ENCODE peak calls at places on chromosome 12, in six cellular contexts. T is GM12892, W is H1, J is K562, S is GM12878, G is HepG2. I is an unnamed sample.

GRCh38 chr12:42868291-42868690 is 278.7 kb upstream of the PRICKLE1 start:
- DNase-seq in T (no peak), W (no peak), J (no peak), S (no peak), G (no peak), I (no peak)

GRCh38 chr12:108560321-108560721 is 652 bp downstream of the SART3 start:
- DNase-seq in T (no peak), W (no peak), J (no peak), S (no peak), G (peak; percentile 28), I (no peak)

GRCh38 chr12:63968685-63969084 is 124.2 kb downstream of the SRGAP1 start:
- DNase-seq in T (no peak), W (no peak), J (no peak), S (no peak), G (no peak), I (no peak)

GRCh38 chr12:102885043-102885932 is 31.8 kb downstream of the PAH start:
- DNase-seq in T (no peak), W (no peak), J (no peak), S (no peak), G (peak; percentile 93), I (no peak)

GRCh38 chr12:22624573-22624907 is 431 bp upstream of the ETNK1 start:
- DNase-seq in T (no peak), W (no peak), J (no peak), S (no peak), G (no peak), I (no peak)

GRCh38 chr12:101675555-101675954 is 21.9 kb upstream of the CHPT1 start:
- DNase-seq in T (no peak), W (no peak), J (no peak), S (no peak), G (peak; percentile 45), I (no peak)

GRCh38 chr12:54337854-54338650 is 13.1 kb downstream of the COPZ1 start:
- DNase-seq in T (no peak), W (no peak), J (peak; percentile 37), S (no peak), G (no peak), I (no peak)

GRCh38 chr12:80936642-80937390 is 918 bp downstream of the LIN7A start:
- DNase-seq in T (peak; percentile 28), W (peak; percentile 29), J (no peak), S (no peak), G (peak; percentile 79), I (no peak)

GRCh38 chr12:113443030-113443539 is 20.9 kb downstream of the SDSL start:
- DNase-seq in T (no peak), W (no peak), J (peak; percentile 85), S (no peak), G (no peak), I (no peak)

GRCh38 chr12:84508943-84509342 is 403.7 kb downstream of the SLC6A15 start:
- DNase-seq in T (no peak), W (no peak), J (no peak), S (no peak), G (no peak), I (no peak)

GRCh38 chr12:85920324-85920947 is 46.3 kb downstream of the NTS start:
- DNase-seq in T (no peak), W (no peak), J (peak; percentile 7), S (no peak), G (peak; percentile 12), I (no peak)

GRCh38 chr12:125228519-125229260 is 163.5 kb downstream of the AACS start:
- DNase-seq in T (no peak), W (no peak), J (peak; percentile 30), S (no peak), G (no peak), I (no peak)

GRCh38 chr12:68896881-68897540 is 36.0 kb downstream of the CPM start:
- DNase-seq in T (no peak), W (no peak), J (no peak), S (peak; percentile 26), G (no peak), I (no peak)

GRCh38 chr12:119683816-119684215 is 15.9 kb downstream of the PRKAB1 start:
- DNase-seq in T (no peak), W (no peak), J (no peak), S (no peak), G (peak; percentile 84), I (no peak)

GRCh38 chr12:119686776-119687175 is 18.8 kb downstream of the PRKAB1 start:
- DNase-seq in T (no peak), W (no peak), J (no peak), S (no peak), G (no peak), I (no peak)

GRCh38 chr12:119684730-119685129 is 16.8 kb downstream of the PRKAB1 start:
- DNase-seq in T (no peak), W (no peak), J (no peak), S (no peak), G (no peak), I (no peak)

GRCh38 chr12:119686355-119686754 is 18.4 kb downstream of the PRKAB1 start:
- DNase-seq in T (no peak), W (no peak), J (no peak), S (no peak), G (no peak), I (no peak)

DNA sequence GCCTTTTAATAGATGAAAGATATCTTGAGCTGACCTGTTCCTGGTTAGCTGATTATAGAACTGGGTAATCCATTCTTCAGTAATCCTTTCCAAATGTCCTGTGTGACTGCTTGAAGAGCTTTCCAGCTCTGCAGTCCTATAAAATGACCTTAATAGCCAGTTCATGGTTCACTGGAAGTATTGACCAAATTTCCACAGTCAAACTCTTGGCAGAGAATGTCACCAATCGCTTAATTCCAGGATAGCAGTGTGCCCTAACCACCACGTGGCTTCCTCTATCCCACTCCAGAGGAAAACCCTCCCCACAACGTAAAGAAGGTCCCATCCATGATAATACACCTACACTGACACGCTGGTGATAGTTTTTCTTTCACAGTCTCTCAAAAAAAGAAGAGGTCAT is 17.4 kb downstream of the PRKAB1 start:
- DNase-seq in T (no peak), W (no peak), J (no peak), S (no peak), G (no peak), I (no peak)
- TF ChIP-seq POLR2A in T (no peak), W (no peak), J (no peak), S (no peak), G (no peak), I (no peak)

DNA sequence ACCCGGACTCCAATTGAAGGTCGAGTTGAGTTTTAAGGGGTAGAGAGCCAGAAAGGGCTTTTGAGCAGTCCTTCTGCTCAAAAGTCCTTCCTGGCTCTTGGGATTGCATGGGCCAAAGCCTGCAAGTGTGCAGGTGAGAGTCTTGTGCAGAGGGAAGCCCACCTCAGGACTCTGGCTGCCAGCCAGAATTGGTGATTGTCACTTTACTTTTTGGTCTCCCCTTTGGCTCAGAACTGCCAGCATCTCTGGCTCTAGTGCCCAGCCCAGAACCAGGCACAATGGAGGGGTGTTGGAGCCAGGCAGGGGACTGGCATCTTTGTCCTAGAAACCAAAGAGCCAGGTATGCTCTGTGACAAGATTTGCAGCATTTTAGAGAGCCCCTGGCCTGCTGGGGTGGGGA is 23.5 kb downstream of the FAM222A start:
- DNase-seq in T (no peak), W (no peak), J (no peak), S (no peak), G (no peak), I (no peak)
- TF ChIP-seq TAF1 in T (no peak), W (no peak), J (no peak), S (no peak), G (no peak), I (no peak)

DNA sequence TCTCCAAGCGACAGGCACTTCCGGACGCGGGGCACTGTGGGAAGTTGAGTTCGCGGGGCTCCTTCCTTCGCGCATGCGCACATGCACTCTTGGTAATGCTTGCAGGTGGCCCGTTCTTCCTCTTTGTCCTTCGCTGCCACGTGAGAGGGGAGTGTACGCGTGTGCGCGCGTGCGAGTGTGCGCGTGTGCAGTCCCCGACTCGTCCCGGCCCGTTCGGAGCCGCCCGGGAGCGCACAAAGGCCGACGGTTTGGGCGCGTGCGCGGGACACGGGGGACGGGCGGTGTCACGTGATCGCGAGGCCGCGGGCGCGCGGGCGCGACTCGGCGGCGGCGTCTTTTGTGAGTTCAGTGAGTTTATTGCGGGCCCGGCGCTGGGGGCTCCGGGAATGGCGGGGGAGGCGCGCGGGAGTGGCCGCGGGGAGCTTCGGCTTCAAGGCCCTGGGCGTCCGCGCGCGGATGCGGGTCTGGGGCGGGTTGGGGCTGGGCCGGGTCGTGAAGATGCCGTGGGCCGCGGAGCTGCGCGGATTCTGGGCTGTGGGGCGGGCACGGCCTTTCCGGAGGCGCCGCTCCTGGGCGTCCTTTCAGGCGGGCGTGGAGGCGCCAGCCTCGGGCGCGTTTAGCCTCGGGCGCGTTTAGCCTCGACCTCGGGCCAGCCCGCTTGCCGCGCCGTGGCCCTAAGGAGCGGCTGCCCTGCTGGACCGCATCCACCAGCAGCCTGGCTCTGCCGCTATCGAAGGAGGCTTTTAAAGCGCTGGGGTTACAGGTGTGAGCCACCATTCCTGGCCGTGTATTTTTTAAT is at the start of gene ZNF84:
- DNase-seq in T (peak; percentile 75), W (peak; percentile 87), J (peak; percentile 91), S (peak; percentile 96), G (peak; percentile 97), I (peak; percentile 78)
- TF ChIP-seq POLR2A in T (peak; percentile 78), W (peak; percentile 88), J (peak; percentile 75), S (peak; percentile 82), G (peak; percentile 59), I (no peak)

GRCh38 chr12:47899466-47899865 is 5.3 kb downstream of the VDR start:
- DNase-seq in T (no peak), W (no peak), J (no peak), S (no peak), G (no peak), I (no peak)

GRCh38 chr12:47900101-47900479 is 4.7 kb downstream of the VDR start:
- DNase-seq in T (no peak), W (no peak), J (no peak), S (no peak), G (no peak), I (no peak)

GRCh38 chr12:47902131-47902639 is 2.6 kb downstream of the VDR start:
- DNase-seq in T (no peak), W (no peak), J (no peak), S (no peak), G (no peak), I (no peak)

GRCh38 chr12:47901285-47902093 is 3.3 kb downstream of the VDR start:
- DNase-seq in T (no peak), W (no peak), J (no peak), S (no peak), G (no peak), I (no peak)

DNA sequence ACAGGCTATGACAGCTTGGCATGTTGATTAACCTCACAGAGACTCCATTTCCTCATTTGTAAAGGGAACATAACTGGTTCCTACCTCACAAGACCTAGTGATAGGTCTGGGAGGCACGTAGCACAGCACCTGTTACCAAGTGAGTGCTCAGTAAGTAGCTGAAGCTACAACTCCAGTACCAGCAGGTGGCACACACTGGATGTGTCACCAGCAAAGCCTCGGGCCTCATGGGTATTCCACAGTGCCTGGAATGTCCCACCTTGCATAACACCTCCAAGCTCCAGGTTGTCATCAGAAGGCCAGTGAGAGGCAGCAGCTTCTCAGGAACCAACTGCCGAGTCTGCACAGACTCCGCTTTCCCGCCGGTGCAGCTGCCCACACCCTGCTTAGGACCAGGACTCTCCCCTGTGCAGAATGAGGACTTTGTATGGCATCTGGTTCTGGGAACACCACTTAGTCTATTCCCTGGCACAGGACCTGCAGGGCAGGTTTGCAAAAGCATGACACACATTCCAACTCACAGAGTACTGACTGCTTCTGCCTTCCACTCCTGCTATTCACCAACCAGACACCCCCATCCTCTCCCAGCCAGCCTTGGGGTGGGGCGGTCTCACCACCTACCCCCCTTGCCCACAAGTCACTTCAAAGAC is 4.2 kb downstream of the VDR start:
- DNase-seq in T (no peak), W (no peak), J (no peak), S (no peak), G (peak; percentile 86), I (no peak)
- TF ChIP-seq TAF1 in T (no peak), W (no peak), J (no peak), S (no peak), G (no peak), I (no peak)